ENCODE peak calls at places on chromosomes 13 and 19, in four cellular contexts. One of them, this sample, is unnamed.

GRCh38 chr13:52454459-52454824 is 836 bp upstream of the CKAP2 start:
- DNase-seq in SW480: peak
- DNase-seq in AML-193: peak
- DNase-seq in GF-D8: peak
- DNase-seq in this sample: no peak

GRCh38 chr13:33228645-33229445 is 56.7 kb downstream of the STARD13 start:
- DNase-seq in SW480: peak
- DNase-seq in AML-193: peak
- DNase-seq in GF-D8: peak
- DNase-seq in this sample: peak

GRCh38 chr13:62293081-62293480 is 877.4 kb upstream of the PCDH20 start:
- DNase-seq in SW480: no peak
- DNase-seq in AML-193: no peak
- DNase-seq in GF-D8: no peak
- DNase-seq in this sample: no peak

GRCh38 chr19:17718988-17719711 is at the start of gene MAP1S:
- DNase-seq in SW480: peak
- DNase-seq in AML-193: no peak
- DNase-seq in GF-D8: peak
- DNase-seq in this sample: peak

GRCh38 chr19:38274734-38275133 is 10.4 kb downstream of the SPINT2 start:
- DNase-seq in SW480: no peak
- DNase-seq in AML-193: no peak
- DNase-seq in GF-D8: no peak
- DNase-seq in this sample: no peak

GRCh38 chr13:110885966-110886365 is 28.9 kb downstream of the ANKRD10 start:
- DNase-seq in SW480: peak
- DNase-seq in AML-193: no peak
- DNase-seq in GF-D8: no peak
- DNase-seq in this sample: no peak

GRCh38 chr19:41940443-41941409 is 12.5 kb upstream of the ERFL start:
- DNase-seq in SW480: no peak
- DNase-seq in AML-193: no peak
- DNase-seq in GF-D8: no peak
- DNase-seq in this sample: no peak

GRCh38 chr19:43934055-43934984 is 762 bp downstream of the ZNF45 start:
- DNase-seq in SW480: peak
- DNase-seq in AML-193: no peak
- DNase-seq in GF-D8: no peak
- DNase-seq in this sample: peak

GRCh38 chr13:32228330-32229041 is 86.7 kb downstream of the ZAR1L start:
- DNase-seq in SW480: no peak
- DNase-seq in AML-193: no peak
- DNase-seq in GF-D8: no peak
- DNase-seq in this sample: no peak

GRCh38 chr19:43777163-43777700 is 3.5 kb downstream of the KCNN4 start:
- DNase-seq in SW480: peak
- DNase-seq in AML-193: peak
- DNase-seq in GF-D8: peak
- DNase-seq in this sample: peak

GRCh38 chr19:7673995-7674667 is 2.8 kb upstream of the MCEMP1 start:
- DNase-seq in SW480: peak
- DNase-seq in AML-193: peak
- DNase-seq in GF-D8: peak
- DNase-seq in this sample: peak

GRCh38 chr19:43594710-43595604 is 977 bp downstream of the IRGQ start:
- DNase-seq in SW480: peak
- DNase-seq in AML-193: peak
- DNase-seq in GF-D8: peak
- DNase-seq in this sample: peak

GRCh38 chr13:98998831-98999634 is 21.2 kb upstream of the DOCK9 start:
- DNase-seq in SW480: peak
- DNase-seq in AML-193: no peak
- DNase-seq in GF-D8: no peak
- DNase-seq in this sample: no peak

GRCh38 chr13:87698268-87698667 is 27.1 kb downstream of the SLITRK5 start:
- DNase-seq in SW480: no peak
- DNase-seq in AML-193: no peak
- DNase-seq in GF-D8: no peak
- DNase-seq in this sample: no peak

GRCh38 chr19:53549354-53549753 is 11.4 kb downstream of the ZNF331 start:
- DNase-seq in SW480: no peak
- DNase-seq in AML-193: peak
- DNase-seq in GF-D8: peak
- DNase-seq in this sample: no peak